ENCODE peak calls at places on chromosome 4, in four cellular contexts. One of them, this sample, is unnamed.

GRCh38 chr4:142817442-142817841 is 28.7 kb downstream of the INPP4B start:
- DNase-seq in CD4-positive, CD25-positive, alpha-beta regulatory T cell: peak
- DNase-seq in bronchial epithelial cell: peak
- DNase-seq in iPS-NIHi11: peak
- DNase-seq in this sample: peak

GRCh38 chr4:28435346-28435745 is 1574.7 kb downstream of the STIM2 start:
- DNase-seq in CD4-positive, CD25-positive, alpha-beta regulatory T cell: no peak
- DNase-seq in bronchial epithelial cell: peak
- DNase-seq in iPS-NIHi11: no peak
- DNase-seq in this sample: no peak

GRCh38 chr4:3197366-3198105 is 51.4 kb upstream of the MSANTD1 start:
- DNase-seq in CD4-positive, CD25-positive, alpha-beta regulatory T cell: peak
- DNase-seq in bronchial epithelial cell: no peak
- DNase-seq in iPS-NIHi11: no peak
- DNase-seq in this sample: no peak

GRCh38 chr4:153789741-153790651 is 1.1 kb upstream of the SFRP2 start:
- DNase-seq in CD4-positive, CD25-positive, alpha-beta regulatory T cell: no peak
- DNase-seq in bronchial epithelial cell: no peak
- DNase-seq in iPS-NIHi11: peak
- DNase-seq in this sample: no peak

GRCh38 chr4:4727536-4727935 is 131.9 kb upstream of the MSX1 start:
- DNase-seq in CD4-positive, CD25-positive, alpha-beta regulatory T cell: no peak
- DNase-seq in bronchial epithelial cell: no peak
- DNase-seq in iPS-NIHi11: no peak
- DNase-seq in this sample: no peak

GRCh38 chr4:80092088-80092487 is 19.1 kb upstream of the ANTXR2 start:
- DNase-seq in CD4-positive, CD25-positive, alpha-beta regulatory T cell: no peak
- DNase-seq in bronchial epithelial cell: no peak
- DNase-seq in iPS-NIHi11: no peak
- DNase-seq in this sample: no peak

GRCh38 chr4:46886711-46887110 is 22.3 kb downstream of the COX7B2 start:
- DNase-seq in CD4-positive, CD25-positive, alpha-beta regulatory T cell: no peak
- DNase-seq in bronchial epithelial cell: peak
- DNase-seq in iPS-NIHi11: no peak
- DNase-seq in this sample: peak

GRCh38 chr4:63583561-63583960 is 825.7 kb downstream of the TECRL start:
- DNase-seq in CD4-positive, CD25-positive, alpha-beta regulatory T cell: no peak
- DNase-seq in bronchial epithelial cell: no peak
- DNase-seq in iPS-NIHi11: no peak
- DNase-seq in this sample: no peak

GRCh38 chr4:3607690-3608514 is 75.7 kb upstream of the LRPAP1 start:
- DNase-seq in CD4-positive, CD25-positive, alpha-beta regulatory T cell: no peak
- DNase-seq in bronchial epithelial cell: no peak
- DNase-seq in iPS-NIHi11: no peak
- DNase-seq in this sample: no peak

GRCh38 chr4:3526456-3526855 is 5.8 kb downstream of the LRPAP1 start:
- DNase-seq in CD4-positive, CD25-positive, alpha-beta regulatory T cell: no peak
- DNase-seq in bronchial epithelial cell: no peak
- DNase-seq in iPS-NIHi11: no peak
- DNase-seq in this sample: no peak

GRCh38 chr4:15024386-15024785 is 22.1 kb downstream of the CPEB2 start:
- DNase-seq in CD4-positive, CD25-positive, alpha-beta regulatory T cell: no peak
- DNase-seq in bronchial epithelial cell: no peak
- DNase-seq in iPS-NIHi11: no peak
- DNase-seq in this sample: no peak

GRCh38 chr4:128424524-128425195 is 137.0 kb upstream of the PGRMC2 start:
- DNase-seq in CD4-positive, CD25-positive, alpha-beta regulatory T cell: no peak
- DNase-seq in bronchial epithelial cell: peak
- DNase-seq in iPS-NIHi11: no peak
- DNase-seq in this sample: no peak

GRCh38 chr4:183588169-183588675 is 70.8 kb downstream of the RWDD4 start:
- DNase-seq in CD4-positive, CD25-positive, alpha-beta regulatory T cell: no peak
- DNase-seq in bronchial epithelial cell: no peak
- DNase-seq in iPS-NIHi11: no peak
- DNase-seq in this sample: no peak

GRCh38 chr4:185638093-185638492 is 102.8 kb upstream of the PDLIM3 start:
- DNase-seq in CD4-positive, CD25-positive, alpha-beta regulatory T cell: no peak
- DNase-seq in bronchial epithelial cell: no peak
- DNase-seq in iPS-NIHi11: no peak
- DNase-seq in this sample: no peak

This sample was measured in RWPE1.